ENCODE peak calls at places on chromosomes 16 and 17, in eight cellular contexts. S is sigmoid colon, Q is left lung, P is fibroblast of lung, Y is stomach, O is IMR-90, U is BE2C, W is choroid plexus epithelial cell. X is an unnamed sample.

GRCh38 chr16:85134076-85134793 is 22.0 kb upstream of the CIBAR2 start:
- DNase-seq in S (no peak), Q (no peak), P (no peak), Y (no peak), O (no peak), U (no peak), W (no peak), X (no peak)

GRCh38 chr16:14302031-14302398 is 230.9 kb downstream of the MRTFB start:
- DNase-seq in S (peak; percentile 79), Q (peak; percentile 82), P (peak; percentile 68), Y (peak; percentile 62), O (peak; percentile 60), U (peak; percentile 78), W (peak; percentile 46), X (peak; percentile 51)

GRCh38 chr16:71883193-71883848 is 661 bp downstream of the ZNF821 start:
- DNase-seq in S (peak; percentile 77), Q (peak; percentile 67), P (no peak), Y (no peak), O (peak; percentile 6), U (peak; percentile 55), W (peak; percentile 23), X (no peak)

GRCh38 chr17:63998721-63999679 is 849 bp downstream of the PRR29 start:
- DNase-seq in S (peak; percentile 62), Q (no peak), P (no peak), Y (no peak), O (no peak), U (no peak), W (no peak), X (no peak)

GRCh38 chr16:46974352-46974751 is 878 bp upstream of the DNAJA2 start:
- DNase-seq in S (no peak), Q (no peak), P (peak; percentile 15), Y (no peak), O (no peak), U (peak; percentile 39), W (peak; percentile 32), X (peak; percentile 32)

GRCh38 chr17:5592382-5592781 is 8.1 kb upstream of the NLRP1 start:
- DNase-seq in S (no peak), Q (no peak), P (peak; percentile 63), Y (no peak), O (peak; percentile 44), U (no peak), W (peak; percentile 69), X (peak; percentile 56)

GRCh38 chr17:50274142-50274944 is at the start of gene TMEM92:
- DNase-seq in S (no peak), Q (peak; percentile 94), P (no peak), Y (peak; percentile 89), O (no peak), U (peak; percentile 43), W (no peak), X (peak; percentile 17)

GRCh38 chr17:64641499-64641898 is 20.6 kb downstream of the SMURF2 start:
- DNase-seq in S (no peak), Q (no peak), P (peak; percentile 85), Y (no peak), O (peak; percentile 91), U (peak; percentile 56), W (peak; percentile 86), X (peak; percentile 94)

GRCh38 chr16:53771655-53772497 is 67.9 kb downstream of the FTO start:
- DNase-seq in S (no peak), Q (no peak), P (no peak), Y (no peak), O (no peak), U (no peak), W (peak; percentile 56), X (no peak)

GRCh38 chr17:49962599-49963276 is 6.3 kb upstream of the DLX4 start:
- DNase-seq in S (no peak), Q (peak; percentile 20), P (no peak), Y (no peak), O (no peak), U (no peak), W (no peak), X (no peak)

GRCh38 chr17:29143894-29144293 is 36.3 kb downstream of the MYO18A start:
- DNase-seq in S (no peak), Q (no peak), P (no peak), Y (no peak), O (peak; percentile 28), U (peak; percentile 75), W (no peak), X (no peak)

GRCh38 chr17:83193336-83194188 is 114.2 kb downstream of the METRNL start:
- DNase-seq in S (peak; percentile 69), Q (peak; percentile 84), P (no peak), Y (peak; percentile 23), O (no peak), U (no peak), W (peak; percentile 57), X (peak; percentile 54)

GRCh38 chr16:9340402-9341095 is 249.1 kb downstream of the HAPSTR1 start:
- DNase-seq in S (no peak), Q (no peak), P (no peak), Y (no peak), O (no peak), U (no peak), W (no peak), X (no peak)

GRCh38 chr17:71922439-71922838 is 198.4 kb upstream of the SOX9 start:
- DNase-seq in S (no peak), Q (no peak), P (peak; percentile 76), Y (no peak), O (peak; percentile 85), U (no peak), W (peak; percentile 93), X (peak; percentile 53)

GRCh38 chr17:18141210-18141803 is 32.8 kb downstream of the MYO15A start:
- DNase-seq in S (no peak), Q (no peak), P (peak; percentile 70), Y (no peak), O (peak; percentile 55), U (peak; percentile 26), W (peak; percentile 72), X (peak; percentile 66)

GRCh38 chr17:50022463-50023130 is 27.6 kb upstream of the DLX3 start:
- DNase-seq in S (no peak), Q (no peak), P (no peak), Y (no peak), O (peak; percentile 25), U (no peak), W (peak; percentile 53), X (no peak)

GRCh38 chr17:14301761-14302401 is 1.0 kb downstream of the HS3ST3B1 start:
- DNase-seq in S (no peak), Q (peak; percentile 87), P (peak; percentile 65), Y (peak; percentile 48), O (peak; percentile 48), U (no peak), W (peak; percentile 67), X (peak; percentile 47)

GRCh38 chr17:31510273-31511175 is 119.0 kb downstream of the RAB11FIP4 start:
- DNase-seq in S (no peak), Q (no peak), P (no peak), Y (no peak), O (peak; percentile 58), U (no peak), W (no peak), X (no peak)

GRCh38 chr17:31509805-31510177 is 118.3 kb downstream of the RAB11FIP4 start:
- DNase-seq in S (no peak), Q (no peak), P (no peak), Y (peak; percentile 70), O (no peak), U (no peak), W (no peak), X (no peak)

GRCh38 chr17:31506517-31506916 is 115.0 kb downstream of the RAB11FIP4 start:
- DNase-seq in S (no peak), Q (no peak), P (no peak), Y (no peak), O (no peak), U (no peak), W (no peak), X (no peak)

GRCh38 chr17:31509095-31509804 is 117.8 kb downstream of the RAB11FIP4 start:
- DNase-seq in S (no peak), Q (no peak), P (no peak), Y (no peak), O (no peak), U (no peak), W (no peak), X (no peak)

GRCh38 chr17:31508310-31509094 is 117.0 kb downstream of the RAB11FIP4 start:
- DNase-seq in S (no peak), Q (no peak), P (no peak), Y (peak; percentile 48), O (peak; percentile 8), U (no peak), W (no peak), X (no peak)
- TF ChIP-seq CTCF in S (no peak), Q (peak; percentile 17), P (peak; percentile 14), Y (peak; percentile 33), O (no peak), U (peak; percentile 23), W (peak; percentile 53), X (peak; percentile 10)

GRCh38 chr16:16992986-16993783 is 477.6 kb downstream of the XYLT1 start:
- DNase-seq in S (no peak), Q (no peak), P (no peak), Y (no peak), O (no peak), U (no peak), W (no peak), X (no peak)

GRCh38 chr16:16994831-16995230 is 475.9 kb downstream of the XYLT1 start:
- DNase-seq in S (no peak), Q (no peak), P (no peak), Y (no peak), O (no peak), U (no peak), W (no peak), X (no peak)

GRCh38 chr16:16988963-16989362 is 481.8 kb downstream of the XYLT1 start:
- DNase-seq in S (no peak), Q (no peak), P (no peak), Y (no peak), O (no peak), U (no peak), W (no peak), X (no peak)

GRCh38 chr16:16996830-16997229 is 473.9 kb downstream of the XYLT1 start:
- DNase-seq in S (no peak), Q (no peak), P (no peak), Y (no peak), O (no peak), U (no peak), W (no peak), X (no peak)

GRCh38 chr16:16991711-16992110 is 479.0 kb downstream of the XYLT1 start:
- DNase-seq in S (no peak), Q (no peak), P (no peak), Y (no peak), O (no peak), U (no peak), W (no peak), X (no peak)
- H3K4me3 ChIP-seq in S (no peak overlapping the region), Q (no peak overlapping the region), P (no peak overlapping the region), Y (no peak overlapping the region), O (no peak overlapping the region), U (no peak overlapping the region), W (no peak overlapping the region), X (no peak overlapping the region)

DNA sequence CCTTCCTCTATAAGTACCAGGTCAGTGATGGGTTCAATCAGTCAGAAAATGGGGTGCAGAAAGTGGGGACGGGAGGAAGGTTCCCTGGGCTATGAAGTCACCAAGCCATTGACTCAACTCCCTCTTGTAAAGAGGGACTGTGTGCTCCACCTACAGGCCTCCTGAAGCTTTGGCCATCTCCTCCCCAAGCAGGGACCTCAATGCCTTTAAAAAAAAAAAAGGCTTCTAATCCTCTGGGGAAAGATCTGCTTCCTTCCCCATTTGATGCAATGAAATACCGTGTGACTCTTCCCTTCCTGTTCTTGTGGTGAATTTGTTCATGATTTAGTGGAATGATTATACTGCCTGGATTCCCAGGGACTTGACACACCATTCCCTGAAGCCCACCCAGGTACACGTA is 30.8 kb downstream of the VWA3A start:
- DNase-seq in S (no peak), Q (no peak), P (no peak), Y (no peak), O (no peak), U (no peak), W (peak; percentile 5), X (peak; percentile 10)
- TF ChIP-seq CTCF in S (no peak), Q (no peak), P (no peak), Y (no peak), O (no peak), U (no peak), W (no peak), X (peak; percentile 20)

GRCh38 chr16:28865289-28865688 is 1.6 kb downstream of the SH2B1 start:
- DNase-seq in S (no peak), Q (no peak), P (no peak), Y (no peak), O (no peak), U (no peak), W (no peak), X (no peak)
- H3K4me3 ChIP-seq in S (no peak overlapping the region), Q (peak overlapping the region; percentile 84), P (no peak overlapping the region), Y (no peak overlapping the region), O (no peak overlapping the region), U (peak overlapping the region; percentile 96), W (no peak overlapping the region), X (no peak overlapping the region)

X was measured in fibroblast of mammary gland.